ENCODE peak calls at places on chromosome 14, in seven cellular contexts. One of them, this sample, is unnamed.

GRCh38 chr14:55731247-55731872 is 151.4 kb downstream of the KTN1 start:
- DNase-seq in hepatocyte: no peak
- DNase-seq in SJCRH30: no peak
- DNase-seq in substantia nigra: no peak
- DNase-seq in MM.1S: no peak
- DNase-seq in A673: no peak
- DNase-seq in kidney: no peak
- DNase-seq in this sample: no peak

GRCh38 chr14:91945776-91946305 is 1.7 kb downstream of the FBLN5 start:
- DNase-seq in SJCRH30: no peak
- DNase-seq in A673: no peak
- DNase-seq in hepatocyte: no peak
- DNase-seq in MM.1S: no peak
- DNase-seq in substantia nigra: no peak
- DNase-seq in kidney: no peak
- DNase-seq in this sample: no peak

GRCh38 chr14:97706814-97707213 is 909.6 kb downstream of the VRK1 start:
- DNase-seq in SJCRH30: no peak
- DNase-seq in kidney: no peak
- DNase-seq in MM.1S: no peak
- DNase-seq in hepatocyte: no peak
- DNase-seq in A673: no peak
- DNase-seq in substantia nigra: no peak
- DNase-seq in this sample: no peak

GRCh38 chr14:101561145-101561896 is at the start of gene DIO3:
- DNase-seq in kidney: peak
- DNase-seq in hepatocyte: peak
- DNase-seq in SJCRH30: no peak
- DNase-seq in A673: peak
- DNase-seq in MM.1S: no peak
- DNase-seq in substantia nigra: no peak
- DNase-seq in this sample: no peak

GRCh38 chr14:104750658-104751057 is 2.3 kb upstream of the SIVA1 start:
- DNase-seq in substantia nigra: no peak
- DNase-seq in MM.1S: no peak
- DNase-seq in A673: peak
- DNase-seq in kidney: peak
- DNase-seq in SJCRH30: no peak
- DNase-seq in hepatocyte: no peak
- DNase-seq in this sample: no peak

GRCh38 chr14:71403673-71404072 is 496.4 kb downstream of the PCNX1 start:
- DNase-seq in MM.1S: peak
- DNase-seq in substantia nigra: no peak
- DNase-seq in SJCRH30: no peak
- DNase-seq in kidney: no peak
- DNase-seq in hepatocyte: no peak
- DNase-seq in A673: peak
- DNase-seq in this sample: no peak

GRCh38 chr14:64232095-64232830 is 61.9 kb downstream of the ESR2 start:
- DNase-seq in substantia nigra: no peak
- DNase-seq in MM.1S: no peak
- DNase-seq in A673: no peak
- DNase-seq in SJCRH30: peak
- DNase-seq in hepatocyte: no peak
- DNase-seq in kidney: no peak
- DNase-seq in this sample: no peak

GRCh38 chr14:21408152-21408551 is 24.3 kb upstream of the SUPT16H start:
- DNase-seq in kidney: no peak
- DNase-seq in hepatocyte: no peak
- DNase-seq in A673: no peak
- DNase-seq in MM.1S: no peak
- DNase-seq in substantia nigra: no peak
- DNase-seq in SJCRH30: no peak
- DNase-seq in this sample: no peak

GRCh38 chr14:101078105-101078891 is 174.8 kb upstream of the RTL1 start:
- DNase-seq in substantia nigra: no peak
- DNase-seq in SJCRH30: no peak
- DNase-seq in A673: no peak
- DNase-seq in MM.1S: no peak
- DNase-seq in kidney: no peak
- DNase-seq in hepatocyte: no peak
- DNase-seq in this sample: peak

GRCh38 chr14:104950021-104950420 is 25.3 kb downstream of the PLD4 start:
- DNase-seq in SJCRH30: no peak
- DNase-seq in A673: no peak
- DNase-seq in MM.1S: no peak
- DNase-seq in hepatocyte: no peak
- DNase-seq in substantia nigra: no peak
- DNase-seq in kidney: peak
- DNase-seq in this sample: no peak

GRCh38 chr14:64830961-64831360 is 48.7 kb downstream of the SPTB start:
- DNase-seq in SJCRH30: no peak
- DNase-seq in MM.1S: no peak
- DNase-seq in substantia nigra: no peak
- DNase-seq in A673: no peak
- DNase-seq in kidney: no peak
- DNase-seq in hepatocyte: no peak
- DNase-seq in this sample: no peak

GRCh38 chr14:100762901-100763300 is 36.2 kb downstream of the DLK1 start:
- DNase-seq in MM.1S: no peak
- DNase-seq in kidney: peak
- DNase-seq in SJCRH30: no peak
- DNase-seq in substantia nigra: no peak
- DNase-seq in A673: no peak
- DNase-seq in hepatocyte: no peak
- DNase-seq in this sample: no peak

GRCh38 chr14:63193236-63193635 is 11.0 kb upstream of the RHOJ start:
- DNase-seq in hepatocyte: no peak
- DNase-seq in A673: no peak
- DNase-seq in SJCRH30: no peak
- DNase-seq in substantia nigra: no peak
- DNase-seq in kidney: no peak
- DNase-seq in MM.1S: no peak
- DNase-seq in this sample: no peak

GRCh38 chr14:58077621-58078020 is 74.4 kb downstream of the ARMH4 start:
- DNase-seq in SJCRH30: no peak
- DNase-seq in MM.1S: no peak
- DNase-seq in kidney: no peak
- DNase-seq in substantia nigra: no peak
- DNase-seq in hepatocyte: no peak
- DNase-seq in A673: no peak
- DNase-seq in this sample: no peak

DNA sequence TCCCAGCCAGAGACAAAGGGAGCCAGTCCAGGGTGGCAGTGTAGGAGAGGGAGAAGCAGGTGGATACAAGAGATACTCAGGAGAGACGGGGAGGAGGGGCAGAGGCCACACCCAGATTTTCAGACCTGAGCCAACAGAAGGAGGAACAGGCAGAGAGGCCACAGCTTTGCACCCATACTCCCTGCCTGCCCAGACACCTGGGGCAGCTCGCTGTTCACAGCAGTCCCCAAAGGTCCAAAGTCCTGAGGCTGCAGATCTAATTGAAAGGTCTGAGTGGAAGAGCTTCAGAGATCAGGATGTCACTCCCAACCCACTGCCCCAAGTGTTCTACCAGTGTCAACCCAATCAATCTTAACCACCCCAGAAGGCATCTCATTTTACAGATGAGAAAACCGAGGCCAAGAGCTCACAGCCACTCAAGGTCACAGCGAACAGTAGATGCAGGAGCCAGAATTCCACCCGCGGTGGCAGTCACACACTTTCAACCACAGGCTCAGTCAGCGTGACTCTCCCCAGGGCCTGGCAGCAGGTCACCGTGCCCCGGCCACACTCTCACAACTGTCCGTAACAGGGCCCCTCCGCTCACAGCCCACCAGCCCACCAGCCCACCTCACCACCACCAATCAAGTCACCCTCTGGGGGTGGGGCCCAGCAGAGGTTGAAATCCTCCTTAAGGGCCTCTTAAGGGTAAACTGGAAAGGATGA is 33.4 kb downstream of the ACTN1 start:
- DNase-seq in hepatocyte: no peak
- DNase-seq in A673: no peak
- DNase-seq in MM.1S: no peak
- DNase-seq in SJCRH30: no peak
- DNase-seq in kidney: peak
- DNase-seq in substantia nigra: no peak
- DNase-seq in this sample: no peak
- H3K27ac ChIP-seq in hepatocyte: peak
- H3K27ac ChIP-seq in A673: peak
- H3K27ac ChIP-seq in MM.1S: no peak
- H3K27ac ChIP-seq in SJCRH30: peak
- H3K27ac ChIP-seq in kidney: no peak
- H3K27ac ChIP-seq in substantia nigra: no peak
- H3K27ac ChIP-seq in this sample: peak

DNA sequence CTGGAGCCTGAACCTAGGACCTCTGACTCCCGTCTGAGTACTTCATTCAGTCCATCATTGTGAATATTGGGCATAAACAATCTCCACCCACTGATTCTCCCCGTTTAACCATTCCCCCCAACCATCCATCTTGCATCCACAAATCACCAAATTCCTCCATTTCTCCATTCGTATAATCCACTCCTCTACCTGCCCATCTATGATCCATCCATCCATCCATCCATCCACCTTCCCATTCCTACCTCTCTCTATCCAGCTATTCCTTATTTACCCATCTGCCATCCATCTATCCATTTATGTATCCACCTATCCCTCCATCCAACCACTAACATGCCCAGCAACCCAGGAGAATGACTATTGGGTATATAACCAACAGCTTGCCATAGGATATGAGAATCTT is 87.5 kb downstream of the CALM1 start:
- DNase-seq in substantia nigra: no peak
- DNase-seq in kidney: no peak
- DNase-seq in hepatocyte: no peak
- DNase-seq in A673: no peak
- DNase-seq in MM.1S: no peak
- DNase-seq in SJCRH30: no peak
- DNase-seq in this sample: no peak
- H3K27ac ChIP-seq in substantia nigra: no peak
- H3K27ac ChIP-seq in kidney: no peak
- H3K27ac ChIP-seq in hepatocyte: no peak
- H3K27ac ChIP-seq in A673: no peak
- H3K27ac ChIP-seq in MM.1S: no peak
- H3K27ac ChIP-seq in SJCRH30: no peak
- H3K27ac ChIP-seq in this sample: no peak

GRCh38 chr14:53126705-53127104 is 26.4 kb downstream of the DDHD1 start:
- DNase-seq in substantia nigra: no peak
- DNase-seq in A673: no peak
- DNase-seq in SJCRH30: no peak
- DNase-seq in MM.1S: peak
- DNase-seq in hepatocyte: no peak
- DNase-seq in kidney: no peak
- DNase-seq in this sample: no peak
- H3K27ac ChIP-seq in substantia nigra: no peak
- H3K27ac ChIP-seq in A673: no peak
- H3K27ac ChIP-seq in SJCRH30: no peak
- H3K27ac ChIP-seq in MM.1S: peak
- H3K27ac ChIP-seq in hepatocyte: no peak
- H3K27ac ChIP-seq in kidney: no peak
- H3K27ac ChIP-seq in this sample: no peak

DNA sequence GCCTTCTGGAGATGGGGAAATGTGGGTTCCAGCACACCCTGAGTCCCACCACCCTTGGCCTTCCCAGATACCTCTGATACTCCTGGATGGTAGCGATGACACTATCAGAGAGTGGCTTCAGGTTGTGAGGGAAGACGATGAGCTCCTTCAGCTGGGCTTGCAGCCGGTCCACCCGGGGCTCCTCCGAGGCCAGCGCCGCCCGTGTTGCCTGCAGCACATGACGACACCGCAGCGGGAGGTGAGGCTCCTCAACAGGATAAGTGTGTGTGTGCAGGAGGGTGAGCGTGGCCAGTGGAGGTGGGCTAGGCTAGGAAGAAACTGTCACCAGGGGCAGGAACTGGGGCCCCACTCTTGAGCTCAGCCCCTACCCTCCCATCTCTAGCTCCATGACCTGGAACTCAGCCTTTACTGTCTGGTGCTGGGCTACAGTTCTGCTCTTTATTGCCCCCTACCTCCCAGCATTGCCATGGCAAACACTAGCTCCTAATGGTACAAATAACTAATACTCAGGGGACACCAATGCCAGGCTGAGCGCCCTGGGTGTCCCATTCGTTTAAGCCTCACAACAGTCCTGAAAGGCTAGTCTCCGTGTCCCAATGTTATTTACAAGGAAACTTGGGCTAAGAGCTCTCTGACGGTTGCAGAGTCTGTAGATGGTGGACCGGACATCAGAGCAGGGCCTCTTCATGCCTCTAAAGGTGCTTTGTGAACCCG is 64.1 kb downstream of the SYNE3 start:
- DNase-seq in hepatocyte: no peak
- DNase-seq in MM.1S: peak
- DNase-seq in SJCRH30: no peak
- DNase-seq in substantia nigra: peak
- DNase-seq in A673: peak
- DNase-seq in kidney: peak
- DNase-seq in this sample: no peak
- H3K27ac ChIP-seq in hepatocyte: no peak
- H3K27ac ChIP-seq in MM.1S: no peak
- H3K27ac ChIP-seq in SJCRH30: no peak
- H3K27ac ChIP-seq in substantia nigra: peak
- H3K27ac ChIP-seq in A673: no peak
- H3K27ac ChIP-seq in kidney: no peak
- H3K27ac ChIP-seq in this sample: no peak

DNA sequence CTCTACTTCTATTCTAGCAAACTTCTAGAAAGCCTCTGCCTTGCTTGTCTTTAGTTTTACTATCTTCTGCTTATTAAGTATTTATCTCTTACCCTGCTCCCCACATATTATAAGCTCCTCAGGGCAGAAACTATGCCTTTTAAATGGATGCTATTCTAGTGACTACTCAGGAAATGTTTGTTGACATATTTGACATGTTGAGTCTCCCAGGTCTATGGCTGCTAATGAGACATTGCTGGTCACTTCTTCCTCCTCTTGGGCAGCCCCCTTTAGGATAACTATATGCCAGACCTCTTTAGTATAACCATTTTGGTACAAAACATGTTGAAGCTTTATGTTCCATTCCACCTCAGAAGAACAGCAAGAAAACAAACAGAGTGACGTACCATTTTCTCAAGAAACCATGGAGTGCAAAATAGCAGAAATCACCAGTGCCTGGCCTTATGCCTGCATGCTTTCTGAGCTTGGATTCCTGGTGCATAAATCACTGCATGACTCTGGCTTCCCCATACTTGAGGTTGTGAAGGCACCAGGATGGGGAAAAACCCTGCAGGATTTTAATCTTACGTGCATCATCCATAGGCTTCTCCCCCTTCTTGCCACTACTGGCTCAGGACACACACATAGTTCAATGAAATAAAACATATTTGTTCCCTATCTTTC is 202.6 kb downstream of the TMX1 start:
- DNase-seq in A673: no peak
- DNase-seq in SJCRH30: no peak
- DNase-seq in hepatocyte: peak
- DNase-seq in MM.1S: no peak
- DNase-seq in kidney: no peak
- DNase-seq in substantia nigra: no peak
- DNase-seq in this sample: no peak
- H3K27ac ChIP-seq in A673: no peak
- H3K27ac ChIP-seq in SJCRH30: no peak
- H3K27ac ChIP-seq in hepatocyte: peak
- H3K27ac ChIP-seq in MM.1S: no peak
- H3K27ac ChIP-seq in kidney: no peak
- H3K27ac ChIP-seq in substantia nigra: no peak
- H3K27ac ChIP-seq in this sample: peak

GRCh38 chr14:77243853-77244252 is 27.2 kb downstream of the NGB start:
- DNase-seq in substantia nigra: no peak
- DNase-seq in kidney: no peak
- DNase-seq in SJCRH30: no peak
- DNase-seq in A673: no peak
- DNase-seq in hepatocyte: no peak
- DNase-seq in MM.1S: no peak
- DNase-seq in this sample: no peak
- H3K27ac ChIP-seq in substantia nigra: no peak
- H3K27ac ChIP-seq in kidney: no peak
- H3K27ac ChIP-seq in SJCRH30: no peak
- H3K27ac ChIP-seq in A673: no peak
- H3K27ac ChIP-seq in hepatocyte: no peak
- H3K27ac ChIP-seq in MM.1S: no peak
- H3K27ac ChIP-seq in this sample: no peak